ENCODE peak calls at places on chromosomes 2 and 18, in six cellular contexts. Q is transverse colon, K is dorsolateral prefrontal cortex, O is left cardiac atrium, H is GOT3, I is pons. E is an unnamed sample.

GRCh38 chr2:147688252-147688651 is 156.6 kb upstream of the ACVR2A start:
- DNase-seq in Q (no peak), K (no peak), O (no peak), H (no peak), I (no peak), E (no peak)

GRCh38 chr2:148989882-148990493 is 48.5 kb upstream of the LYPD6B start:
- DNase-seq in Q (peak), K (no peak), O (peak), H (no peak), I (peak), E (peak)

GRCh38 chr18:65567372-65567771 is 183.4 kb upstream of the CDH7 start:
- DNase-seq in Q (no peak), K (no peak), O (no peak), H (no peak), I (peak), E (no peak)

GRCh38 chr2:95292623-95293260 is 4.4 kb upstream of the KCNIP3 start:
- DNase-seq in Q (no peak), K (no peak), O (no peak), H (no peak), I (no peak), E (no peak)

GRCh38 chr2:174561283-174562275 is 36.0 kb downstream of the WIPF1 start:
- DNase-seq in Q (peak), K (peak), O (peak), H (no peak), I (peak), E (peak)

GRCh38 chr18:79422022-79422782 is 26.5 kb downstream of the NFATC1 start:
- DNase-seq in Q (no peak), K (no peak), O (no peak), H (no peak), I (no peak), E (no peak)

GRCh38 chr2:196229013-196229412 is 57.6 kb upstream of the STK17B start:
- DNase-seq in Q (no peak), K (no peak), O (no peak), H (no peak), I (no peak), E (no peak)

GRCh38 chr2:155442755-155443372 is 744.4 kb downstream of the KCNJ3 start:
- DNase-seq in Q (no peak), K (no peak), O (no peak), H (no peak), I (no peak), E (no peak)

GRCh38 chr2:10355471-10356458 is 53.1 kb downstream of the HPCAL1 start:
- DNase-seq in Q (no peak), K (no peak), O (no peak), H (no peak), I (no peak), E (no peak)

GRCh38 chr2:226873826-226874225 is 38.0 kb downstream of the RHBDD1 start:
- DNase-seq in Q (no peak), K (no peak), O (no peak), H (no peak), I (no peak), E (no peak)

GRCh38 chr18:27656167-27656778 is 471.2 kb upstream of the CHST9 start:
- DNase-seq in Q (no peak), K (no peak), O (no peak), H (no peak), I (no peak), E (no peak)

GRCh38 chr18:51862311-51862710 is 477.7 kb upstream of the DCC start:
- DNase-seq in Q (no peak), K (no peak), O (no peak), H (no peak), I (no peak), E (no peak)

GRCh38 chr2:239499989-239500914 is 99.4 kb upstream of the HDAC4 start:
- DNase-seq in Q (no peak), K (no peak), O (peak), H (no peak), I (no peak), E (no peak)

E was measured in left lobe of liver.